ENCODE peak calls at places on chromosomes 12 and 14, in five cellular contexts. L is left ventricle myocardium inferior, R is osteocyte, Y is Calu3, D is HFF-Myc. B is an unnamed sample.

GRCh38 chr14:36604757-36605505 is 22.5 kb upstream of the NKX2-8 start:
- DNase-seq in L (no peak), R (no peak), Y (peak), D (peak), B (peak)

GRCh38 chr12:118334241-118334640 is 38.5 kb downstream of the TAOK3 start:
- DNase-seq in L (no peak), R (no peak), Y (no peak), D (no peak), B (no peak)

GRCh38 chr12:4331221-4331620 is 10.2 kb downstream of the TIGAR start:
- DNase-seq in L (no peak), R (no peak), Y (no peak), D (no peak), B (no peak)

GRCh38 chr12:109967383-109968031 is 28.7 kb downstream of the GIT2 start:
- DNase-seq in L (no peak), R (no peak), Y (no peak), D (no peak), B (no peak)

GRCh38 chr12:6828671-6829531 is 694 bp downstream of the P3H3 start:
- DNase-seq in L (peak), R (peak), Y (peak), D (no peak), B (peak)

GRCh38 chr12:106582264-106582591 is 576 bp upstream of the RFX4 start:
- DNase-seq in L (no peak), R (no peak), Y (no peak), D (no peak), B (no peak)

GRCh38 chr12:51922762-51923505 is 15.6 kb downstream of the ACVRL1 start:
- DNase-seq in L (no peak), R (no peak), Y (no peak), D (no peak), B (no peak)

GRCh38 chr12:117202033-117202432 is 11.8 kb upstream of the FBXO21 start:
- DNase-seq in L (no peak), R (no peak), Y (no peak), D (no peak), B (no peak)

GRCh38 chr12:78914859-78915331 is 50.3 kb downstream of the SYT1 start:
- DNase-seq in L (no peak), R (no peak), Y (peak), D (no peak), B (no peak)

GRCh38 chr14:95043732-95044462 is 113.4 kb downstream of the DICER1 start:
- DNase-seq in L (no peak), R (peak), Y (no peak), D (no peak), B (no peak)

GRCh38 chr12:62618319-62618718 is 151.7 kb downstream of the MON2 start:
- DNase-seq in L (no peak), R (no peak), Y (no peak), D (no peak), B (no peak)

GRCh38 chr12:47742253-47742825 is 16.3 kb downstream of the RAPGEF3 start:
- DNase-seq in L (peak), R (no peak), Y (peak), D (no peak), B (peak)

GRCh38 chr14:100405752-100406455 is 82.8 kb downstream of the SLC25A47 start:
- DNase-seq in L (no peak), R (no peak), Y (no peak), D (no peak), B (no peak)

GRCh38 chr14:77582511-77582910 is 33.9 kb downstream of the SPTLC2 start:
- DNase-seq in L (no peak), R (no peak), Y (no peak), D (no peak), B (peak)

GRCh38 chr12:130752692-130753230 is 36.7 kb upstream of the RIMBP2 start:
- DNase-seq in L (no peak), R (no peak), Y (no peak), D (no peak), B (no peak)

GRCh38 chr14:52082903-52083302 is 14.0 kb upstream of the NID2 start:
- DNase-seq in L (no peak), R (no peak), Y (no peak), D (no peak), B (no peak)

GRCh38 chr12:59973515-59973914 is 377.7 kb downstream of the SLC16A7 start:
- DNase-seq in L (no peak), R (no peak), Y (no peak), D (peak), B (no peak)

GRCh38 chr12:18752280-18752920 is 14.5 kb downstream of the CAPZA3 start:
- DNase-seq in L (peak), R (no peak), Y (no peak), D (peak), B (peak)

DNA sequence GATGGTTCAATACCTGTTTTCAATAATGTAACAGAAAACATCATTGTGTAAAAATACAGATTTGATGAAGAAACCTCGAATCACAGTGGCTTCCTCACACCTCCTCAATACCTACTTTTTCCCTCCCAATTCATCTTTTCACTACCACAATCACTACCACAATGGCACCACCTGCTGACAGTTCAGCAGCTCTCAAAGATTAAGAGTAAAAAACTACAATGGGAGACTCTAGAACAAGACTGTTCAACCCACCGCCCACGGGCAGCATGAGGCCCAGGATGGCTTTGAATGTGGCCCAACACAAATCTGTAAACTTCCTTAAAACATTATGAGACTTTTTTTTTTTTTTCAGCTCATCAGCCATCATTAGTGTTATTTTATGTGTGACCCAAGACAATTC is 15.2 kb downstream of the MED6 start:
- DNase-seq in L (no peak), R (no peak), Y (no peak), D (no peak), B (no peak)
- TF ChIP-seq CTCF in L (no peak), R (peak), Y (no peak), D (no peak), B (no peak)

GRCh38 chr12:53980448-53981388 is 4.2 kb upstream of the HOXC10 start:
- DNase-seq in L (no peak), R (no peak), Y (no peak), D (no peak), B (no peak)
- TF ChIP-seq CTCF in L (no peak), R (no peak), Y (no peak), D (no peak), B (no peak)

DNA sequence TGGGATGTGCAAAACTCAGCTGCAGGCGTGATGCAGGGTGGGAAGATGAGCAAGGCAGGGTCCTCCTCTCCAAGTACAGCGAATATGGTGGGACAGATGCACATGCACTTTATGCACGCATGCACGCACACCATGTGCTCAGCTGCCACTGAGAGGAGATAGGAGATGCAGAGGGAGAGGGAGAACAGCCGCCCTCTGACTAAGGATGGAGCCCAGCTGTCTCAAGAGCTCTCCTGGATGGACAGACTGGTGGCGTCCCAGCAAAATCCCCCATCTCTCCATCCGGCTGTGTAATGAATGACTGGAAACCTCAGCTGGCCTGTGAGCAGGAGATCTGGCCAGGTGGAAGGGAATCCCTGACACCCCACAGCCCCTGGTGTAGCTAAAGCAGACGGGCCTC is 24.3 kb upstream of the BDKRB1 start:
- DNase-seq in L (no peak), R (no peak), Y (no peak), D (no peak), B (no peak)
- TF ChIP-seq CTCF in L (no peak), R (no peak), Y (no peak), D (no peak), B (no peak)

GRCh38 chr12:46373303-46374182 is 970 bp upstream of the SLC38A2 start:
- DNase-seq in L (peak), R (peak), Y (peak), D (no peak), B (peak)
- TF ChIP-seq CTCF in L (peak), R (peak), Y (no peak), D (no peak), B (no peak)

DNA sequence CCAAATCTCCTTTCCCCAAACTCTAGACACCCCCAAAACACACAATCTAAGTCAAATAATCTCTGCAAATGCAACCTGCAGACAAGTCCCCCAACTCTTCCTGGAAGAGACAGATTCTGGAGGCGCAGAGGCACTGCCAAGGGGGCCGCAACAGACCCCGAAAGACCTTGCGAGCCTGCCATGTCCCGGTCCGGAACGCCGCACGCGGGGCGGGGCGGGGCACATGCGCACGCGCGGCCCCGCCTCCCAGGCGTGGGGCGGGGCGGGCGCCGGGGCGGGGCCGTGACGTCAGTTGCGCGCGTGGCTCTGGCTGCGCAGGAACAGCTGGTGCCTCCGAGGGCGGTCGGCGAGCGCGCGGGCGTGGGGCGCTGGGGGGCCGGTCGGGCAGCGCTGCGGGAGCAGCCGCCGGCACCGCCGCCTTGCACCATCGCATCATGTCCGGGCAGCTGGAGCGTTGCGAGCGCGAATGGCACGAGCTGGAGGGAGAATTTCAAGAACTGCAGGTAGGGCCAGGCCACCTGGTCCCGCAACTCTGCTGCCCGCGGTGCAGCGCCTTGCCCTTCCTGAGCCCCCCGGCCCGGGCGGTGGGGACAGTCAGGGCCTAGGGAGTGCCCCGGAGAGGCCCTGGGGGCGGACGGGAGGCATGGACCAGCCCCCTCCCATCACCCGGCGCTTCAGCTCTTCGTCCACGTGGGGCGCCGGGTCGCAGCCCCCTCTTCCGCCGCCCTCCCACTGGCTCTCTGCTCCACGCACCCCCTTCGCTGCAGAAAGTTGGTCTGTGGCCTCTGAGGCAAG is at the start of gene TMEM120B:
- DNase-seq in L (peak), R (peak), Y (peak), D (no peak), B (peak)
- TF ChIP-seq CTCF in L (no peak), R (no peak), Y (no peak), D (no peak), B (no peak)

DNA sequence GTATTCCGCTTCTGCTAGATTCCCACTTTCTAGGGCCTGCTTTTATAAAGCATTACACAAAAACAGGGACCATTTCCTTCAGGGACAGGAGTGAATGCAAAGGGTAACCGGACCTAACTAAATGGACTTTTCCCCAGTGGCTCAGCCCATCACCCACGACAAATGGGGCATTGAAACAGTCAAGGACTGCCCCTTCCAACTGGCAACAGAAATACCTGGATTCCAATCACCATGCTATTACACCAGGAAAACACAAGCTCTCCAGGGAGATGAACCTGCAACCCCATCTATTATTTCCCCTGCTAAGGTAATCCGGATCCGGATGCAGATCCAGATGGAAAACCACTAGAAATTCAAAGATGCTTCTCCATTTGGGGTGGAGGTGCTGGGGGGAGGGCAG is 1.0 kb downstream of the MPHOSPH9 start:
- DNase-seq in L (no peak), R (no peak), Y (no peak), D (no peak), B (no peak)
- TF ChIP-seq CTCF in L (no peak), R (no peak), Y (no peak), D (no peak), B (no peak)

GRCh38 chr12:124510301-124510970 is 57.0 kb downstream of the NCOR2 start:
- DNase-seq in L (no peak), R (no peak), Y (peak), D (no peak), B (no peak)
- TF ChIP-seq CTCF in L (no peak), R (no peak), Y (peak), D (peak), B (no peak)

GRCh38 chr14:50953497-50953896 is 9.2 kb upstream of the PYGL start:
- DNase-seq in L (no peak), R (no peak), Y (no peak), D (no peak), B (no peak)

GRCh38 chr14:50951032-50951431 is 6.7 kb upstream of the PYGL start:
- DNase-seq in L (no peak), R (no peak), Y (no peak), D (no peak), B (no peak)

GRCh38 chr14:50954811-50955372 is 10.6 kb upstream of the PYGL start:
- DNase-seq in L (no peak), R (no peak), Y (no peak), D (peak), B (no peak)

GRCh38 chr14:50957296-50957695 is 13.0 kb upstream of the PYGL start:
- DNase-seq in L (no peak), R (no peak), Y (no peak), D (no peak), B (no peak)

GRCh38 chr14:50955373-50956043 is 11.2 kb upstream of the PYGL start:
- DNase-seq in L (peak), R (no peak), Y (peak), D (peak), B (peak)
- TF ChIP-seq CTCF in L (peak), R (peak), Y (no peak), D (peak), B (no peak)

DNA sequence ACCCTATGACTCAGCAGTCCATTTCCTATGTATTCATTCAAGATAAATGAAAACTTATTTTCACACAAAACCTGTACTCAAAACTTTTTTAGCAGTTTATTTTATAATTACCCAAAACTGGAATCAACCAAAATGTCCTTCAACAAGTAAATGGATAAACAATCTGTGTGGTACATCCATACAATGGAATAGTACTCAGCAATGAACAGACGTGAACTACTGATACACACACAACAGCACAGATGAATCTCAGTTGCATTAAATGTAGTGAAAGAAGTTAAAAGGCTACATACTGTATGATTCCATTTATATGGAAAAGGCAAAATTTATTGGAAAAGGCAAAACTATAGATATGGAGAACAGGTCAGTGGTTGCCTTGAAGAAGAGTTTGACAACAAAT is 90.1 kb downstream of the KIAA0586 start:
- DNase-seq in L (no peak), R (no peak), Y (no peak), D (no peak), B (no peak)
- TF ChIP-seq CTCF in L (no peak), R (no peak), Y (no peak), D (no peak), B (no peak)

B was measured in endothelial cell.